ENCODE peak calls at places on chromosomes 11 and 22, in six cellular contexts. One of them, this sample, is unnamed.

GRCh38 chr11:15705886-15706285 is 591.2 kb downstream of the INSC start:
- DNase-seq in tibial artery: no peak
- DNase-seq in activated T-cell treated with anti-CD3 and anti-CD28 coated beads for 24 hours: no peak
- DNase-seq in glutamatergic neuron: no peak
- DNase-seq in CMK: no peak
- DNase-seq in MV-4-11: no peak
- DNase-seq in this sample: no peak

GRCh38 chr22:27349456-27349855 is 452.1 kb downstream of the MN1 start:
- DNase-seq in CMK: no peak
- DNase-seq in MV-4-11: no peak
- DNase-seq in activated T-cell treated with anti-CD3 and anti-CD28 coated beads for 24 hours: no peak
- DNase-seq in glutamatergic neuron: no peak
- DNase-seq in tibial artery: no peak
- DNase-seq in this sample: no peak

GRCh38 chr22:46971776-46972150 is 209.3 kb downstream of the TBC1D22A start:
- DNase-seq in glutamatergic neuron: no peak
- DNase-seq in CMK: no peak
- DNase-seq in MV-4-11: no peak
- DNase-seq in activated T-cell treated with anti-CD3 and anti-CD28 coated beads for 24 hours: no peak
- DNase-seq in tibial artery: no peak
- DNase-seq in this sample: no peak

GRCh38 chr11:45216901-45217300 is 69.2 kb downstream of the SYT13 start:
- DNase-seq in glutamatergic neuron: no peak
- DNase-seq in activated T-cell treated with anti-CD3 and anti-CD28 coated beads for 24 hours: no peak
- DNase-seq in MV-4-11: no peak
- DNase-seq in tibial artery: no peak
- DNase-seq in CMK: no peak
- DNase-seq in this sample: no peak

GRCh38 chr11:100863080-100863581 is 176.0 kb downstream of the ARHGAP42 start:
- DNase-seq in glutamatergic neuron: no peak
- DNase-seq in MV-4-11: peak; percentile 34
- DNase-seq in tibial artery: peak; percentile 27
- DNase-seq in CMK: peak; percentile 63
- DNase-seq in activated T-cell treated with anti-CD3 and anti-CD28 coated beads for 24 hours: no peak
- DNase-seq in this sample: peak; percentile 18

GRCh38 chr11:83070878-83071640 is 638 bp downstream of the RAB30 start:
- DNase-seq in CMK: no peak
- DNase-seq in MV-4-11: no peak
- DNase-seq in glutamatergic neuron: peak; percentile 52
- DNase-seq in activated T-cell treated with anti-CD3 and anti-CD28 coated beads for 24 hours: no peak
- DNase-seq in tibial artery: peak; percentile 55
- DNase-seq in this sample: peak; percentile 32

GRCh38 chr11:35061516-35062440 is 77.2 kb upstream of the CD44 start:
- DNase-seq in glutamatergic neuron: no peak
- DNase-seq in activated T-cell treated with anti-CD3 and anti-CD28 coated beads for 24 hours: no peak
- DNase-seq in CMK: no peak
- DNase-seq in MV-4-11: no peak
- DNase-seq in tibial artery: no peak
- DNase-seq in this sample: no peak

GRCh38 chr11:95084509-95084908 is 5.1 kb upstream of the ENDOD1 start:
- DNase-seq in CMK: no peak
- DNase-seq in activated T-cell treated with anti-CD3 and anti-CD28 coated beads for 24 hours: peak; percentile 58
- DNase-seq in MV-4-11: no peak
- DNase-seq in tibial artery: no peak
- DNase-seq in glutamatergic neuron: no peak
- DNase-seq in this sample: no peak

This sample was measured in KBM-7.